ENCODE peak calls at places on chromosomes 13 and 19, in ten cellular contexts. One of them, this sample, is unnamed.

GRCh38 chr19:3099347-3100145 is 5.4 kb downstream of the GNA11 start:
- DNase-seq in lung: no peak
- DNase-seq in IMR-90: no peak
- DNase-seq in progenitor cell of endocrine pancreas: no peak
- DNase-seq in AG10803: no peak
- DNase-seq in breast epithelium: no peak
- DNase-seq in Peyer's patch: no peak
- DNase-seq in mucosa of descending colon: no peak
- DNase-seq in foreskin keratinocyte: no peak
- DNase-seq in HCT116: no peak
- DNase-seq in this sample: no peak

GRCh38 chr19:30722236-30722635 is 350.1 kb downstream of the ZNF536 start:
- DNase-seq in lung: no peak
- DNase-seq in IMR-90: no peak
- DNase-seq in progenitor cell of endocrine pancreas: no peak
- DNase-seq in AG10803: no peak
- DNase-seq in breast epithelium: no peak
- DNase-seq in Peyer's patch: no peak
- DNase-seq in mucosa of descending colon: no peak
- DNase-seq in foreskin keratinocyte: no peak
- DNase-seq in HCT116: no peak
- DNase-seq in this sample: no peak

GRCh38 chr13:61880576-61881283 is 465.1 kb upstream of the PCDH20 start:
- DNase-seq in lung: no peak
- DNase-seq in IMR-90: peak; percentile 5
- DNase-seq in progenitor cell of endocrine pancreas: no peak
- DNase-seq in AG10803: no peak
- DNase-seq in breast epithelium: no peak
- DNase-seq in Peyer's patch: no peak
- DNase-seq in mucosa of descending colon: no peak
- DNase-seq in foreskin keratinocyte: peak; percentile 20
- DNase-seq in HCT116: peak; percentile 26
- DNase-seq in this sample: peak; percentile 24

GRCh38 chr19:4676955-4677731 is 7.0 kb upstream of the MYDGF start:
- DNase-seq in lung: no peak
- DNase-seq in IMR-90: peak; percentile 35
- DNase-seq in progenitor cell of endocrine pancreas: no peak
- DNase-seq in AG10803: peak; percentile 60
- DNase-seq in breast epithelium: no peak
- DNase-seq in Peyer's patch: no peak
- DNase-seq in mucosa of descending colon: no peak
- DNase-seq in foreskin keratinocyte: no peak
- DNase-seq in HCT116: peak; percentile 83
- DNase-seq in this sample: peak; percentile 71

GRCh38 chr13:62799931-62800436 is 1384.3 kb upstream of the PCDH20 start:
- DNase-seq in lung: no peak
- DNase-seq in IMR-90: no peak
- DNase-seq in progenitor cell of endocrine pancreas: no peak
- DNase-seq in AG10803: no peak
- DNase-seq in breast epithelium: no peak
- DNase-seq in Peyer's patch: no peak
- DNase-seq in mucosa of descending colon: no peak
- DNase-seq in foreskin keratinocyte: no peak
- DNase-seq in HCT116: no peak
- DNase-seq in this sample: no peak

GRCh38 chr19:18788782-18789421 is 2.2 kb downstream of the COMP start:
- DNase-seq in lung: no peak
- DNase-seq in IMR-90: no peak
- DNase-seq in progenitor cell of endocrine pancreas: no peak
- DNase-seq in AG10803: no peak
- DNase-seq in breast epithelium: no peak
- DNase-seq in Peyer's patch: no peak
- DNase-seq in mucosa of descending colon: no peak
- DNase-seq in foreskin keratinocyte: no peak
- DNase-seq in HCT116: no peak
- DNase-seq in this sample: no peak

GRCh38 chr13:39952244-39953233 is 297.1 kb downstream of the COG6 start:
- DNase-seq in lung: no peak
- DNase-seq in IMR-90: peak; percentile 11
- DNase-seq in progenitor cell of endocrine pancreas: no peak
- DNase-seq in AG10803: peak; percentile 43
- DNase-seq in breast epithelium: no peak
- DNase-seq in Peyer's patch: no peak
- DNase-seq in mucosa of descending colon: no peak
- DNase-seq in foreskin keratinocyte: no peak
- DNase-seq in HCT116: no peak
- DNase-seq in this sample: no peak

GRCh38 chr19:31674503-31675186 is 325.4 kb upstream of the TSHZ3 start:
- DNase-seq in lung: no peak
- DNase-seq in IMR-90: peak; percentile 47
- DNase-seq in progenitor cell of endocrine pancreas: no peak
- DNase-seq in AG10803: peak; percentile 25
- DNase-seq in breast epithelium: no peak
- DNase-seq in Peyer's patch: no peak
- DNase-seq in mucosa of descending colon: no peak
- DNase-seq in foreskin keratinocyte: peak; percentile 64
- DNase-seq in HCT116: no peak
- DNase-seq in this sample: no peak

GRCh38 chr19:28633223-28634030 is 579.5 kb downstream of the UQCRFS1 start:
- DNase-seq in lung: peak; percentile 54
- DNase-seq in IMR-90: peak; percentile 1
- DNase-seq in progenitor cell of endocrine pancreas: peak; percentile 54
- DNase-seq in AG10803: peak; percentile 50
- DNase-seq in breast epithelium: no peak
- DNase-seq in Peyer's patch: no peak
- DNase-seq in mucosa of descending colon: peak; percentile 72
- DNase-seq in foreskin keratinocyte: peak; percentile 30
- DNase-seq in HCT116: no peak
- DNase-seq in this sample: peak; percentile 80

GRCh38 chr19:15426485-15427349 is 7.9 kb upstream of the AKAP8L start:
- DNase-seq in lung: no peak
- DNase-seq in IMR-90: no peak
- DNase-seq in progenitor cell of endocrine pancreas: no peak
- DNase-seq in AG10803: no peak
- DNase-seq in breast epithelium: no peak
- DNase-seq in Peyer's patch: no peak
- DNase-seq in mucosa of descending colon: no peak
- DNase-seq in foreskin keratinocyte: no peak
- DNase-seq in HCT116: no peak
- DNase-seq in this sample: no peak

GRCh38 chr19:14519860-14520407 is 1.7 kb upstream of the DNAJB1 start:
- DNase-seq in lung: no peak
- DNase-seq in IMR-90: peak; percentile 88
- DNase-seq in progenitor cell of endocrine pancreas: no peak
- DNase-seq in AG10803: peak; percentile 75
- DNase-seq in breast epithelium: no peak
- DNase-seq in Peyer's patch: no peak
- DNase-seq in mucosa of descending colon: no peak
- DNase-seq in foreskin keratinocyte: peak; percentile 96
- DNase-seq in HCT116: peak; percentile 96
- DNase-seq in this sample: no peak

GRCh38 chr13:35190241-35190640 is 248.2 kb downstream of the NBEA start:
- DNase-seq in lung: no peak
- DNase-seq in IMR-90: no peak
- DNase-seq in progenitor cell of endocrine pancreas: no peak
- DNase-seq in AG10803: peak; percentile 87
- DNase-seq in breast epithelium: no peak
- DNase-seq in Peyer's patch: no peak
- DNase-seq in mucosa of descending colon: no peak
- DNase-seq in foreskin keratinocyte: no peak
- DNase-seq in HCT116: no peak
- DNase-seq in this sample: no peak

DNA sequence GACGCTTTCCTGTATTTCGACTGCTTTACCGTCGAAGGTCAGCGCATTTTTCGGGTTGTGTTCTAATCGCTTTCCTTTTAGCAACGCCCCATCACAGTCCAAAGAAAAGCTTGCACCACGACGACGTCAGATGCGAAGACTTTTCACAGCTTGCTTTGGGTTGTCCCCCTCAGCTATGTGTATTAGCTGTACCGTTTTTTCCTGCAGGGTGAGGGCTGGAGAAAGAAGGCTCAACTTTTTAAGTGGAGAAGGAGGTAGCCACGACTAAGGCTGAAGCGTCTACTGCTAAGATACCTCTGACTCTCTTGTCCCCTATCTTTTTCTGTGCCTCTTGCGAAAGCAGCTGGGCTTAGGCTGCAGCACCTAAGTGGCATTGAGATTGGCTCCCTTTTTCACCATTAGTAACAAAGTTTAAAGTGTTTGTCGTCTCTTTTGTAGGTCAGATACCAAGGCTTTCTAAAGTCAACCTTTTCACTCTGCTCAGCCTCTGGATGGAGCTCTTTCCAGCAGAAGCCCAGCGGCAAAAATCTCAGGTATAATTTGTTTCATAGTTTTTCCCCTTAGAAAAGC is 793 bp downstream of the CDADC1 start:
- DNase-seq in lung: no peak
- DNase-seq in IMR-90: peak; percentile 29
- DNase-seq in progenitor cell of endocrine pancreas: no peak
- DNase-seq in AG10803: peak; percentile 24
- DNase-seq in breast epithelium: no peak
- DNase-seq in Peyer's patch: no peak
- DNase-seq in mucosa of descending colon: no peak
- DNase-seq in foreskin keratinocyte: no peak
- DNase-seq in HCT116: no peak
- DNase-seq in this sample: no peak
- TF ChIP-seq CTCF in lung: no peak
- TF ChIP-seq CTCF in IMR-90: peak; percentile 19
- TF ChIP-seq CTCF in progenitor cell of endocrine pancreas: peak; percentile 8
- TF ChIP-seq CTCF in AG10803: peak; percentile 39
- TF ChIP-seq CTCF in breast epithelium: no peak
- TF ChIP-seq CTCF in Peyer's patch: no peak
- TF ChIP-seq CTCF in mucosa of descending colon: no peak
- TF ChIP-seq CTCF in foreskin keratinocyte: peak; percentile 43
- TF ChIP-seq CTCF in HCT116: peak; percentile 32
- TF ChIP-seq CTCF in this sample: no peak

GRCh38 chr13:19781526-19781925 is 1.2 kb downstream of the PSPC1 start:
- DNase-seq in lung: no peak
- DNase-seq in IMR-90: no peak
- DNase-seq in progenitor cell of endocrine pancreas: no peak
- DNase-seq in AG10803: no peak
- DNase-seq in breast epithelium: no peak
- DNase-seq in Peyer's patch: no peak
- DNase-seq in mucosa of descending colon: no peak
- DNase-seq in foreskin keratinocyte: no peak
- DNase-seq in HCT116: no peak
- DNase-seq in this sample: no peak

DNA sequence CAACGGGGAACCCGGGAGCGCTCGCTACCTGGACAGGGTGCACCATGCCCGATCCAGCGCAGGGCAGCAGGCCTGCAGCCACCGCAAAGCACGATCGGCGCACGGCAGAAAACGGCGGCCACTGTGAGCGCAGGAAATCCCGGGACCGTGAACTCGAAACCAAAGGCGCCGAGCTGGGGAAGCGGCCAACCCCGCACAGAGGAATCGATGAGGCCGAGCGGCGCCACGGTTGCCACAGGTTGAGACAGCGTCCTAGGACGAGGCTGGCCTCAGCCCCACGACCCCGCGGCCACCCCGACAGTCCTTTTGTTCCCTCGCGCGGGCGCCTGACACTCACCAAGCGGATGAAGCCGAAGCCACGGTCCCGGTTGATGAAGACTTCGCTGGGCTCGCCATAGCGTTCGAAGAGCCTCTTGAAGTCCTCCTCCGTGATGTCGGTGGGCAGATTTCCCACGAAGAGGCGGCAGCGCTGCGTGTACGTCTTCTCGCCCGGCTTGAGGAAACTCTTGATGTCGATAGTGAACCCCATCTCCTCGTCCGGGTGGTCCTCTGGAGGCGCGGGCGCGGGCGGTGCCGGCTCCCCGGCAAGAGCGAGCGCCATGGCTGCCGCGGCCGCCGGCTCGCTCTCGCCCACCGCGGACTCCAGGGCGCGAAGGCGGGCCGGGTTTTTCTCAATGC is 557 bp downstream of the PSPC1 start:
- DNase-seq in lung: peak; percentile 47
- DNase-seq in IMR-90: peak; percentile 45
- DNase-seq in progenitor cell of endocrine pancreas: peak; percentile 45
- DNase-seq in AG10803: peak; percentile 51
- DNase-seq in breast epithelium: peak; percentile 24
- DNase-seq in Peyer's patch: peak; percentile 49
- DNase-seq in mucosa of descending colon: peak; percentile 79
- DNase-seq in foreskin keratinocyte: peak; percentile 39
- DNase-seq in HCT116: no peak
- DNase-seq in this sample: peak; percentile 61
- TF ChIP-seq CTCF in lung: no peak
- TF ChIP-seq CTCF in IMR-90: no peak
- TF ChIP-seq CTCF in progenitor cell of endocrine pancreas: no peak
- TF ChIP-seq CTCF in AG10803: no peak
- TF ChIP-seq CTCF in breast epithelium: no peak
- TF ChIP-seq CTCF in Peyer's patch: no peak
- TF ChIP-seq CTCF in mucosa of descending colon: no peak
- TF ChIP-seq CTCF in foreskin keratinocyte: no peak
- TF ChIP-seq CTCF in HCT116: no peak
- TF ChIP-seq CTCF in this sample: no peak

DNA sequence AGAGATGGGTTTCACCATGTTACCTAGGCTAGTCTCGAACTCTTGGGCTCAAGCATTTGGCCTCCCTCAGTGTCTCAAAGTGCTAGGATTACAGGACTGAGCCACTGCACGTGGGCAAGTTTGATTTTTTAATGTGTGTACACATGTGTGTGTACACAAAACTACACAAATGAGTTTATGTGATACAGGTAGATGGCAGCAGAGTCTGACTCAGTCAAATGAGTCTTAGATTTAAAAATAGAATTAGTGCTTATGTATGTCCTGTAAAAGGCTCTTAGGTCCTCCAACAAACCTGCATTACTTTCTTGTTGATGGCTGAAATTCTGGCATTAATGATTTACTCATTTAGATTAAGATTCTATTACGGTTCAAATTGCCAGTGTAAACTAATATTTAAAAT is 293.7 kb downstream of the PCDH17 start:
- DNase-seq in lung: no peak
- DNase-seq in IMR-90: no peak
- DNase-seq in progenitor cell of endocrine pancreas: no peak
- DNase-seq in AG10803: no peak
- DNase-seq in breast epithelium: no peak
- DNase-seq in Peyer's patch: no peak
- DNase-seq in mucosa of descending colon: no peak
- DNase-seq in foreskin keratinocyte: peak; percentile 13
- DNase-seq in HCT116: no peak
- DNase-seq in this sample: no peak
- TF ChIP-seq CTCF in lung: no peak
- TF ChIP-seq CTCF in IMR-90: no peak
- TF ChIP-seq CTCF in progenitor cell of endocrine pancreas: no peak
- TF ChIP-seq CTCF in AG10803: no peak
- TF ChIP-seq CTCF in breast epithelium: no peak
- TF ChIP-seq CTCF in Peyer's patch: no peak
- TF ChIP-seq CTCF in mucosa of descending colon: no peak
- TF ChIP-seq CTCF in foreskin keratinocyte: no peak
- TF ChIP-seq CTCF in HCT116: no peak
- TF ChIP-seq CTCF in this sample: no peak

DNA sequence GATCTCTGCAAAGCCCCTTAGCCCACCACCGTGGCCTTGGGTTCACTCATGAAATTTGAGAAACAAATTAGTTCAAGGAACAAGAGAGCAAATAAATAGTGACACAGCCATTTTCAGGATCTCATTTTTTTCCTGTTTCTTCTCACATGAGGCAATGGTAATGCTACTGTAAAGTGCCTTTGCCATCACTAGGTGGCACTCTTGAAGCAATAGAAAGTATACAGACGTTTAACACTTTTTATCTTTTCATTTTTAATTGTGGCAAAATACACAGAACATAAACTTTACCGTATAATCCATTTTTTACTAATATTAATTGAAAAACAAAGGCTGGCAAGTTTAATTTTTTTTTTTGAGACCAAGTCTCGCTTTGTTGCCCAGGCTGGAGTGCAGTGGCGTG is 76.9 kb upstream of the ZNF835 start:
- DNase-seq in lung: no peak
- DNase-seq in IMR-90: no peak
- DNase-seq in progenitor cell of endocrine pancreas: no peak
- DNase-seq in AG10803: no peak
- DNase-seq in breast epithelium: no peak
- DNase-seq in Peyer's patch: no peak
- DNase-seq in mucosa of descending colon: no peak
- DNase-seq in foreskin keratinocyte: no peak
- DNase-seq in HCT116: no peak
- DNase-seq in this sample: no peak
- TF ChIP-seq CTCF in lung: no peak
- TF ChIP-seq CTCF in IMR-90: no peak
- TF ChIP-seq CTCF in progenitor cell of endocrine pancreas: no peak
- TF ChIP-seq CTCF in AG10803: no peak
- TF ChIP-seq CTCF in breast epithelium: peak; percentile 54
- TF ChIP-seq CTCF in Peyer's patch: no peak
- TF ChIP-seq CTCF in mucosa of descending colon: no peak
- TF ChIP-seq CTCF in foreskin keratinocyte: peak; percentile 42
- TF ChIP-seq CTCF in HCT116: peak; percentile 34
- TF ChIP-seq CTCF in this sample: no peak